ENCODE peak calls at places on chromosomes 7 and 10, in ten cellular contexts. Y, Z, Q, C, J, F, W, V, M and B are unnamed samples.

GRCh38 chr7:123324283-123324682 is 124.5 kb upstream of the SLC13A1 start:
- DNase-seq in Y (no peak), Z (no peak), Q (no peak), C (no peak), J (no peak), F (peak), W (no peak), V (no peak), M (no peak), B (no peak)

GRCh38 chr10:110664483-110665420 is 20.6 kb downstream of the RBM20 start:
- DNase-seq in Y (no peak), Z (no peak), Q (no peak), C (no peak), J (peak), F (peak), W (peak), V (peak), M (peak), B (peak)

GRCh38 chr7:155802906-155803417 is 9.3 kb downstream of the SHH start:
- DNase-seq in Y (no peak), Z (no peak), Q (no peak), C (no peak), J (no peak), F (no peak), W (no peak), V (no peak), M (no peak), B (no peak)

GRCh38 chr7:150357277-150357676 is 11.3 kb upstream of the REPIN1 start:
- DNase-seq in Y (peak), Z (no peak), Q (no peak), C (peak), J (no peak), F (no peak), W (no peak), V (no peak), M (no peak), B (no peak)

GRCh38 chr7:72622532-72622931 is 205.5 kb downstream of the TYW1B start:
- DNase-seq in Y (no peak), Z (no peak), Q (no peak), C (no peak), J (no peak), F (no peak), W (no peak), V (no peak), M (no peak), B (no peak)

GRCh38 chr7:6536899-6537298 is 14.4 kb downstream of the GRID2IP start:
- DNase-seq in Y (no peak), Z (no peak), Q (no peak), C (no peak), J (no peak), F (no peak), W (no peak), V (no peak), M (no peak), B (no peak)

GRCh38 chr10:119465085-119465484 is 77.4 kb downstream of the RGS10 start:
- DNase-seq in Y (no peak), Z (no peak), Q (no peak), C (no peak), J (no peak), F (no peak), W (no peak), V (no peak), M (no peak), B (no peak)

GRCh38 chr10:97713828-97714400 is 384 bp downstream of the MARVELD1 start:
- DNase-seq in Y (peak), Z (peak), Q (peak), C (peak), J (peak), F (peak), W (peak), V (peak), M (peak), B (no peak)

GRCh38 chr7:21550821-21551531 is 8.1 kb downstream of the DNAH11 start:
- DNase-seq in Y (no peak), Z (no peak), Q (no peak), C (no peak), J (peak), F (peak), W (no peak), V (peak), M (no peak), B (no peak)

GRCh38 chr10:77555591-77556212 is 81.9 kb downstream of the KCNMA1 start:
- DNase-seq in Y (no peak), Z (no peak), Q (no peak), C (no peak), J (no peak), F (no peak), W (no peak), V (no peak), M (no peak), B (no peak)

GRCh38 chr7:120554960-120555571 is 282.1 kb downstream of the KCND2 start:
- DNase-seq in Y (peak), Z (peak), Q (no peak), C (no peak), J (peak), F (peak), W (peak), V (peak), M (peak), B (peak)

GRCh38 chr10:103542764-103543616 is 49.5 kb downstream of the NEURL1 start:
- DNase-seq in Y (peak), Z (no peak), Q (no peak), C (no peak), J (peak), F (peak), W (peak), V (no peak), M (peak), B (peak)

GRCh38 chr10:23343591-23344225 is 889 bp downstream of the C10orf67 start:
- DNase-seq in Y (no peak), Z (peak), Q (no peak), C (peak), J (peak), F (no peak), W (no peak), V (peak), M (no peak), B (no peak)

GRCh38 chr7:133109816-133110215 is 27.9 kb upstream of the CHCHD3 start:
- DNase-seq in Y (no peak), Z (no peak), Q (no peak), C (no peak), J (peak), F (peak), W (no peak), V (no peak), M (no peak), B (no peak)

GRCh38 chr7:144786522-144786921 is 49.3 kb downstream of the TPK1 start:
- DNase-seq in Y (no peak), Z (no peak), Q (no peak), C (no peak), J (no peak), F (no peak), W (no peak), V (no peak), M (no peak), B (no peak)

GRCh38 chr7:1694981-1695511 is 25.0 kb downstream of the ELFN1 start:
- DNase-seq in Y (no peak), Z (no peak), Q (no peak), C (peak), J (no peak), F (no peak), W (no peak), V (no peak), M (no peak), B (no peak)

GRCh38 chr7:44748948-44749731 is 493 bp downstream of the ZMIZ2 start:
- DNase-seq in Y (no peak), Z (no peak), Q (no peak), C (no peak), J (no peak), F (no peak), W (no peak), V (no peak), M (no peak), B (no peak)

GRCh38 chr10:34058922-34059614 is 724.6 kb upstream of the NRP1 start:
- DNase-seq in Y (no peak), Z (no peak), Q (no peak), C (no peak), J (no peak), F (no peak), W (no peak), V (no peak), M (no peak), B (no peak)

GRCh38 chr7:23469150-23469960 is 936 bp downstream of the IGF2BP3 start:
- DNase-seq in Y (no peak), Z (no peak), Q (no peak), C (no peak), J (peak), F (no peak), W (no peak), V (peak), M (no peak), B (no peak)

GRCh38 chr10:43044444-43045245 is 32.2 kb upstream of the RET start:
- DNase-seq in Y (no peak), Z (no peak), Q (no peak), C (peak), J (no peak), F (no peak), W (no peak), V (no peak), M (no peak), B (no peak)

GRCh38 chr7:29988391-29989256 is 977 bp downstream of the SCRN1 start:
- DNase-seq in Y (peak), Z (peak), Q (no peak), C (peak), J (peak), F (peak), W (peak), V (peak), M (no peak), B (no peak)